ENCODE peak calls at places on chromosomes 6 and 20, in six cellular contexts. One of them, this sample, is unnamed.

GRCh38 chr6:53244958-53245357 is 96.3 kb upstream of the GCM1 start:
- DNase-seq in body of pancreas: no peak
- DNase-seq in psoas muscle: no peak
- DNase-seq in choroid plexus epithelial cell: no peak
- DNase-seq in A549: no peak
- DNase-seq in cardiac fibroblast: no peak
- DNase-seq in this sample: no peak

GRCh38 chr6:118187568-118188164 is 280.6 kb downstream of the SLC35F1 start:
- DNase-seq in A549: no peak
- DNase-seq in choroid plexus epithelial cell: peak; percentile 44
- DNase-seq in body of pancreas: no peak
- DNase-seq in psoas muscle: peak; percentile 31
- DNase-seq in cardiac fibroblast: peak; percentile 91
- DNase-seq in this sample: no peak

GRCh38 chr20:19758888-19759331 is 852 bp downstream of the RIN2 start:
- DNase-seq in body of pancreas: peak; percentile 54
- DNase-seq in cardiac fibroblast: peak; percentile 61
- DNase-seq in A549: peak; percentile 55
- DNase-seq in choroid plexus epithelial cell: peak; percentile 40
- DNase-seq in psoas muscle: peak; percentile 81
- DNase-seq in this sample: no peak

GRCh38 chr20:4082406-4083102 is 67.2 kb upstream of the RNF24 start:
- DNase-seq in psoas muscle: no peak
- DNase-seq in cardiac fibroblast: peak; percentile 96
- DNase-seq in body of pancreas: no peak
- DNase-seq in choroid plexus epithelial cell: peak; percentile 83
- DNase-seq in A549: no peak
- DNase-seq in this sample: peak; percentile 29

GRCh38 chr6:21918666-21919065 is 325.1 kb downstream of the SOX4 start:
- DNase-seq in cardiac fibroblast: no peak
- DNase-seq in A549: no peak
- DNase-seq in body of pancreas: no peak
- DNase-seq in psoas muscle: no peak
- DNase-seq in choroid plexus epithelial cell: no peak
- DNase-seq in this sample: no peak

GRCh38 chr20:59723607-59724456 is 119.5 kb downstream of the PHACTR3 start:
- DNase-seq in A549: no peak
- DNase-seq in body of pancreas: no peak
- DNase-seq in cardiac fibroblast: no peak
- DNase-seq in choroid plexus epithelial cell: no peak
- DNase-seq in psoas muscle: no peak
- DNase-seq in this sample: no peak

GRCh38 chr6:134686071-134686470 is 263.8 kb downstream of the ALDH8A1 start:
- DNase-seq in A549: no peak
- DNase-seq in body of pancreas: no peak
- DNase-seq in psoas muscle: no peak
- DNase-seq in choroid plexus epithelial cell: no peak
- DNase-seq in cardiac fibroblast: no peak
- DNase-seq in this sample: no peak

GRCh38 chr20:64242003-64242796 is 13.3 kb upstream of the PCMTD2 start:
- DNase-seq in A549: no peak
- DNase-seq in body of pancreas: no peak
- DNase-seq in choroid plexus epithelial cell: no peak
- DNase-seq in psoas muscle: no peak
- DNase-seq in cardiac fibroblast: no peak
- DNase-seq in this sample: no peak

GRCh38 chr6:138440296-138440695 is 36.3 kb downstream of the HEBP2 start:
- DNase-seq in cardiac fibroblast: no peak
- DNase-seq in choroid plexus epithelial cell: no peak
- DNase-seq in psoas muscle: no peak
- DNase-seq in body of pancreas: no peak
- DNase-seq in A549: no peak
- DNase-seq in this sample: no peak

GRCh38 chr6:116229287-116229913 is 24.5 kb downstream of the TSPYL4 start:
- DNase-seq in A549: no peak
- DNase-seq in cardiac fibroblast: peak; percentile 93
- DNase-seq in choroid plexus epithelial cell: peak; percentile 97
- DNase-seq in psoas muscle: peak; percentile 81
- DNase-seq in body of pancreas: peak; percentile 45
- DNase-seq in this sample: no peak

GRCh38 chr6:40536442-40536841 is 50.7 kb downstream of the LRFN2 start:
- DNase-seq in choroid plexus epithelial cell: peak; percentile 8
- DNase-seq in psoas muscle: no peak
- DNase-seq in A549: peak; percentile 9
- DNase-seq in body of pancreas: no peak
- DNase-seq in cardiac fibroblast: no peak
- DNase-seq in this sample: no peak
- TF ChIP-seq CTCF in choroid plexus epithelial cell: peak; percentile 18
- TF ChIP-seq CTCF in psoas muscle: no peak
- TF ChIP-seq CTCF in A549: no peak
- TF ChIP-seq CTCF in body of pancreas: no peak
- TF ChIP-seq CTCF in cardiac fibroblast: no peak
- TF ChIP-seq CTCF in this sample: no peak

DNA sequence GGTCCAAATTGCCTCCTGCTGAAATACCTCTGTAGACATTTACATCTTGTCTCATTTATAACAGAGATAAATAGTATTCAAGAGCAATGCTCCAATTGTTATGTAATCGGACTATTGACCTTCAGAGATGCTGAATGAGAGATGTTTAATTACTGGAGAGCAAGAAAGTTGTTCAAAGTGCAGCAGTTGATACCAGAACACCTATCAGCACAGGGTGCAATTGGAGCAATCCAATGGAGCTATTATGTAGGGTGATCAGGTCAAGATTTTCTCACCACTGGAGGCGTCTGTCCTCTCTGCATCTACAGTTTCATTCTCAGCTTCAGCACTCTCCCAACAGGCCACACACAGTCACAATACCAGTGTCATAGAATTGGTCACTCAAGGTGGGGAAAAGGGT is 19.5 kb upstream of the TMX4 start:
- DNase-seq in cardiac fibroblast: no peak
- DNase-seq in A549: no peak
- DNase-seq in body of pancreas: no peak
- DNase-seq in choroid plexus epithelial cell: no peak
- DNase-seq in psoas muscle: no peak
- DNase-seq in this sample: no peak
- TF ChIP-seq CTCF in cardiac fibroblast: no peak
- TF ChIP-seq CTCF in A549: no peak
- TF ChIP-seq CTCF in body of pancreas: no peak
- TF ChIP-seq CTCF in choroid plexus epithelial cell: no peak
- TF ChIP-seq CTCF in psoas muscle: no peak
- TF ChIP-seq CTCF in this sample: no peak

GRCh38 chr20:37389844-37390275 is 43.9 kb downstream of the SRC start:
- DNase-seq in psoas muscle: no peak
- DNase-seq in choroid plexus epithelial cell: no peak
- DNase-seq in cardiac fibroblast: no peak
- DNase-seq in body of pancreas: no peak
- DNase-seq in A549: no peak
- DNase-seq in this sample: no peak
- TF ChIP-seq CTCF in psoas muscle: no peak
- TF ChIP-seq CTCF in choroid plexus epithelial cell: no peak
- TF ChIP-seq CTCF in cardiac fibroblast: peak; percentile 4
- TF ChIP-seq CTCF in body of pancreas: no peak
- TF ChIP-seq CTCF in A549: peak; percentile 33
- TF ChIP-seq CTCF in this sample: no peak

DNA sequence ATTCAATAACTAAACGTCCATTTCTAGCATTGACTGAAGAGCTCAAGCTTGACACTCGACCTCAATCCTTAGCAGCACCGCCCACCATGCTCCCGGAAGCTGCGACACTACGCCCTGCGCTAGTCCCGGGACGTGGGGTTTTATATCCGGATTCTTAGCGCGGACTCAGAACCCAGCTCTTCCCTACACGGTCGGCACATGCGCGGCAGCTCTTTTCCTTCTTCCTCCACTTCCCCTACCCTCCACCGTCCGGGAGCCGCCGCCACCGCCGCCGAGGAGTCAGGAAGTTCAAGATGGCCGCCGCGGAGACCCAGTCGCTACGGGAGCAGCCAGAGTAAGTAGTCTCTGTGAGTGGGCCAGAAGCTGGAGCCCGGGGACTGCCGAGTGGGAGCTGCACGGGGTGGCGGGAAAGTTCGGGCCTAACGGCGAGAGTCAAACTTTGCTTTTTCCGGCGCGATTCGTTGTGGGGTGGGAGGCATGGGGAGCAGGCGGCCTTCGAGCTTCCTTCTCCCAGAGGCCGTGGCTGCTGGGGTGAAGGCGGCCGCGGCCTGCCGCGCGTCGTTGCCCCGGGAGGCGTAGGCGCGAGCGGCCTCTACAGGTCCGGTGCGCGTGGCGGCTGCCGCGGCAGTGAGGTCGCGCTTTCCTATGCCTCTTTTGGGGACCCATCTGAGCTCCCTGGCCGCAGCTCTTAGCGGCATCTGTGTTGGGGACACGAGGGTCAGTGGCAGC is 57.6 kb downstream of the FAM217A start:
- DNase-seq in body of pancreas: peak; percentile 93
- DNase-seq in psoas muscle: peak; percentile 96
- DNase-seq in A549: peak; percentile 60
- DNase-seq in choroid plexus epithelial cell: peak; percentile 97
- DNase-seq in cardiac fibroblast: peak; percentile 98
- DNase-seq in this sample: peak; percentile 78
- TF ChIP-seq CTCF in body of pancreas: no peak
- TF ChIP-seq CTCF in psoas muscle: peak; percentile 45
- TF ChIP-seq CTCF in A549: no peak
- TF ChIP-seq CTCF in choroid plexus epithelial cell: peak; percentile 27
- TF ChIP-seq CTCF in cardiac fibroblast: peak; percentile 16
- TF ChIP-seq CTCF in this sample: peak; percentile 30